ENCODE peak calls at places on chromosomes 3 and 15, in seven cellular contexts. One of them, this sample, is unnamed.

GRCh38 chr3:118936811-118937210 is 97.8 kb downstream of the IGSF11 start:
- DNase-seq in IMR-90: no peak
- DNase-seq in trophoblast cell: no peak
- DNase-seq in mesendoderm: no peak
- DNase-seq in H1: no peak
- DNase-seq in neuronal stem cell: no peak
- DNase-seq in H9: no peak
- DNase-seq in this sample: no peak

GRCh38 chr15:41997845-41998244 is 23.0 kb downstream of the PLA2G4E start:
- DNase-seq in IMR-90: no peak
- DNase-seq in trophoblast cell: no peak
- DNase-seq in mesendoderm: no peak
- DNase-seq in H1: no peak
- DNase-seq in neuronal stem cell: no peak
- DNase-seq in H9: no peak
- DNase-seq in this sample: no peak

GRCh38 chr15:63395730-63396545 is 14.3 kb upstream of the CA12 start:
- DNase-seq in IMR-90: no peak
- DNase-seq in trophoblast cell: peak; percentile 56
- DNase-seq in mesendoderm: no peak
- DNase-seq in H1: no peak
- DNase-seq in neuronal stem cell: no peak
- DNase-seq in H9: no peak
- DNase-seq in this sample: no peak

GRCh38 chr3:129708328-129708861 is 101.9 kb upstream of the PLXND1 start:
- DNase-seq in IMR-90: no peak
- DNase-seq in trophoblast cell: no peak
- DNase-seq in mesendoderm: no peak
- DNase-seq in H1: no peak
- DNase-seq in neuronal stem cell: no peak
- DNase-seq in H9: no peak
- DNase-seq in this sample: no peak

GRCh38 chr15:22942306-22942855 is 37.8 kb downstream of the CYFIP1 start:
- DNase-seq in IMR-90: no peak
- DNase-seq in trophoblast cell: no peak
- DNase-seq in mesendoderm: no peak
- DNase-seq in H1: no peak
- DNase-seq in neuronal stem cell: no peak
- DNase-seq in H9: no peak
- DNase-seq in this sample: no peak

GRCh38 chr3:8911781-8912180 is 51.5 kb downstream of the RAD18 start:
- DNase-seq in IMR-90: no peak
- DNase-seq in trophoblast cell: no peak
- DNase-seq in mesendoderm: no peak
- DNase-seq in H1: no peak
- DNase-seq in neuronal stem cell: no peak
- DNase-seq in H9: no peak
- DNase-seq in this sample: no peak

GRCh38 chr15:98875309-98875708 is 132.3 kb downstream of the PGPEP1L start:
- DNase-seq in IMR-90: peak; percentile 33
- DNase-seq in trophoblast cell: no peak
- DNase-seq in mesendoderm: no peak
- DNase-seq in H1: no peak
- DNase-seq in neuronal stem cell: no peak
- DNase-seq in H9: no peak
- DNase-seq in this sample: no peak

GRCh38 chr15:42331235-42331634 is 28.1 kb upstream of the CAPN3 start:
- DNase-seq in IMR-90: peak; percentile 11
- DNase-seq in trophoblast cell: no peak
- DNase-seq in mesendoderm: no peak
- DNase-seq in H1: no peak
- DNase-seq in neuronal stem cell: no peak
- DNase-seq in H9: no peak
- DNase-seq in this sample: peak; percentile 78

GRCh38 chr15:70569139-70569717 is 194.1 kb downstream of the UACA start:
- DNase-seq in IMR-90: peak; percentile 71
- DNase-seq in trophoblast cell: peak; percentile 18
- DNase-seq in mesendoderm: peak; percentile 48
- DNase-seq in H1: no peak
- DNase-seq in neuronal stem cell: no peak
- DNase-seq in H9: peak; percentile 32
- DNase-seq in this sample: peak; percentile 62

GRCh38 chr3:128457918-128458317 is 8.8 kb downstream of the DNAJB8 start:
- DNase-seq in IMR-90: no peak
- DNase-seq in trophoblast cell: no peak
- DNase-seq in mesendoderm: no peak
- DNase-seq in H1: no peak
- DNase-seq in neuronal stem cell: no peak
- DNase-seq in H9: no peak
- DNase-seq in this sample: no peak

GRCh38 chr3:195133462-195133861 is 137.5 kb downstream of the XXYLT1 start:
- DNase-seq in IMR-90: peak; percentile 98
- DNase-seq in trophoblast cell: no peak
- DNase-seq in mesendoderm: no peak
- DNase-seq in H1: no peak
- DNase-seq in neuronal stem cell: no peak
- DNase-seq in H9: no peak
- DNase-seq in this sample: no peak

GRCh38 chr3:30458376-30458775 is 148.0 kb upstream of the TGFBR2 start:
- DNase-seq in IMR-90: no peak
- DNase-seq in trophoblast cell: no peak
- DNase-seq in mesendoderm: no peak
- DNase-seq in H1: no peak
- DNase-seq in neuronal stem cell: no peak
- DNase-seq in H9: no peak
- DNase-seq in this sample: no peak

GRCh38 chr15:89400121-89400996 is 65.7 kb upstream of the POLG start:
- DNase-seq in IMR-90: no peak
- DNase-seq in trophoblast cell: peak; percentile 46
- DNase-seq in mesendoderm: no peak
- DNase-seq in H1: no peak
- DNase-seq in neuronal stem cell: no peak
- DNase-seq in H9: peak; percentile 54
- DNase-seq in this sample: no peak

GRCh38 chr3:50220109-50220508 is 15.0 kb downstream of the SLC38A3 start:
- DNase-seq in IMR-90: no peak
- DNase-seq in trophoblast cell: no peak
- DNase-seq in mesendoderm: no peak
- DNase-seq in H1: no peak
- DNase-seq in neuronal stem cell: no peak
- DNase-seq in H9: no peak
- DNase-seq in this sample: no peak
- H2BK120ac ChIP-seq in IMR-90: no peak overlapping the region
- H2BK120ac ChIP-seq in trophoblast cell: no peak overlapping the region
- H2BK120ac ChIP-seq in mesendoderm: no peak overlapping the region
- H2BK120ac ChIP-seq in H1: no peak overlapping the region
- H2BK120ac ChIP-seq in neuronal stem cell: no peak overlapping the region
- H2BK120ac ChIP-seq in H9: no peak overlapping the region
- H2BK120ac ChIP-seq in this sample: no peak overlapping the region

DNA sequence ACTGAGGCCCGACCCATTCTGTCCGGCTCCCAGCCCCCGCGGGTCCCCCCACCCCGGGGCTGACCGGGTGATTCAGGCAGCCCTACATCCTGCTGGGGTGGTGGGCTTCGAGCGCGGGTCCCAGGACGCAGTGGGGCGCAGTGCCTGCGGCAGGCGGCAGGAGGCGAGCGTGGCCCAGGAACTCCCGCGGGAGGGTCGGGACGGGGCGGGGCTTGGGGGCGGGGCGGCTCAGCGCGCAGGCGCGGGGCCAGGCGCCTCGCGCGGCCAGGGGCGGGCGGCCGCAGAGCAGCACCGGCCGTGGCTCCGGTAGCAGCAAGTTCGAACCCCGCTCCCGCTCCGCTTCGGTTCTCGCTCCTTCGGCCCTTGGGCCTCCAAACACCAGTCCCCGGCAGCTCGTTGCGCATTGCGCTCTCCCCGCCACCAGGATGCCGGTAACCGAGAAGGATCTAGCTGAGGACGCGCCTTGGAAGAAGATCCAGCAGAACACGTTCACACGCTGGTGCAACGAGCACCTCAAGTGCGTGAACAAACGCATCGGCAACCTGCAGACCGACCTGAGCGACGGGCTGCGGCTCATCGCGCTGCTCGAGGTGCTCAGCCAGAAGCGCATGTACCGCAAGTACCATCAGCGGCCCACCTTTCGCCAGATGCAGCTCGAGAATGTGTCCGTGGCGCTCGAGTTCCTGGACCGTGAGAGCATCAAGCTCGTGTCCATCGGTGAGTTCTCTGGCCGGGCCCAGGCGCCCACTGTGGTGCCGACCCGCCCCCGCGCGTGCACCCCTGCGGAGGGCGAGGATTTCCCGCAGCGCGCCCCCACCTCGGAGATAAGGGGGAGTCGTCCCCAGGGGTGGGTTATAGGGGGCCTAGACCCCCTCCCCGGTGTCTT is at the start of gene FLNB:
- DNase-seq in IMR-90: peak; percentile 54
- DNase-seq in trophoblast cell: peak; percentile 86
- DNase-seq in mesendoderm: peak; percentile 80
- DNase-seq in H1: peak; percentile 90
- DNase-seq in neuronal stem cell: peak; percentile 68
- DNase-seq in H9: peak; percentile 86
- DNase-seq in this sample: peak; percentile 71
- H3K23ac ChIP-seq in IMR-90: peak within 1 kb of the TSS; percentile 100
- H3K23ac ChIP-seq in trophoblast cell: peak within 1 kb of the TSS; percentile 3
- H3K23ac ChIP-seq in mesendoderm: no peak within 1 kb of the TSS
- H3K23ac ChIP-seq in H1: no peak within 1 kb of the TSS
- H3K23ac ChIP-seq in neuronal stem cell: peak within 1 kb of the TSS; percentile 94
- H3K23ac ChIP-seq in H9: no peak within 1 kb of the TSS
- H3K23ac ChIP-seq in this sample: peak within 1 kb of the TSS; percentile 87

DNA sequence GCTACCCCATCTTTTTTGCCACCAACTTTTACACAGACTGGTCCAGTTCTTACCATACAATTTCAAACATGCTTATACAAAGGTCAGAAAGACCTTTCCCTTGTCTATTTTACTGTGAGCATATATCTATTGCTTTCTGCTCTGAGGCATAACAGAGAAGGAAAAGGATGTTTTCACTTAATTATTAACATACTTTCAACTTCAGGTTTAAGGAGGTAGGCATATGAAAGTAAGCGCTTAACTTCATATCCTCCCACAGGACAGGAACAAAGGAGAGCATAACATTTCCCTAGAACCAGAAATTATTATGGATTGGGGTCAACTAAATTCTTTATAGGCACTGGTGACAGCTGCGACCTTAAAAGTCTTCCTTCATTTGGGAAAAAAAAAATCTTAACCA is 1.1 kb downstream of the MYEF2 start:
- DNase-seq in IMR-90: no peak
- DNase-seq in trophoblast cell: no peak
- DNase-seq in mesendoderm: no peak
- DNase-seq in H1: no peak
- DNase-seq in neuronal stem cell: no peak
- DNase-seq in H9: no peak
- DNase-seq in this sample: no peak
- H2BK120ac ChIP-seq in IMR-90: no peak overlapping the region
- H2BK120ac ChIP-seq in trophoblast cell: no peak overlapping the region
- H2BK120ac ChIP-seq in mesendoderm: no peak overlapping the region
- H2BK120ac ChIP-seq in H1: no peak overlapping the region
- H2BK120ac ChIP-seq in neuronal stem cell: no peak overlapping the region
- H2BK120ac ChIP-seq in H9: no peak overlapping the region
- H2BK120ac ChIP-seq in this sample: no peak overlapping the region

GRCh38 chr3:180215866-180216265 is 179.1 kb upstream of the PEX5L start:
- DNase-seq in IMR-90: no peak
- DNase-seq in trophoblast cell: no peak
- DNase-seq in mesendoderm: no peak
- DNase-seq in H1: no peak
- DNase-seq in neuronal stem cell: no peak
- DNase-seq in H9: no peak
- DNase-seq in this sample: no peak
- H3K23ac ChIP-seq in IMR-90: no peak overlapping the region
- H3K23ac ChIP-seq in trophoblast cell: no peak overlapping the region
- H3K23ac ChIP-seq in mesendoderm: no peak overlapping the region
- H3K23ac ChIP-seq in H1: no peak overlapping the region
- H3K23ac ChIP-seq in neuronal stem cell: no peak overlapping the region
- H3K23ac ChIP-seq in H9: no peak overlapping the region
- H3K23ac ChIP-seq in this sample: no peak overlapping the region

GRCh38 chr3:184052773-184053172 is at the start of gene HTR3C:
- DNase-seq in IMR-90: no peak
- DNase-seq in trophoblast cell: no peak
- DNase-seq in mesendoderm: no peak
- DNase-seq in H1: no peak
- DNase-seq in neuronal stem cell: no peak
- DNase-seq in H9: no peak
- DNase-seq in this sample: no peak

GRCh38 chr3:184062637-184063036 is 9.8 kb downstream of the HTR3C start:
- DNase-seq in IMR-90: no peak
- DNase-seq in trophoblast cell: no peak
- DNase-seq in mesendoderm: no peak
- DNase-seq in H1: no peak
- DNase-seq in neuronal stem cell: no peak
- DNase-seq in H9: no peak
- DNase-seq in this sample: no peak

GRCh38 chr3:184059424-184059823 is 6.6 kb downstream of the HTR3C start:
- DNase-seq in IMR-90: no peak
- DNase-seq in trophoblast cell: no peak
- DNase-seq in mesendoderm: no peak
- DNase-seq in H1: no peak
- DNase-seq in neuronal stem cell: no peak
- DNase-seq in H9: no peak
- DNase-seq in this sample: no peak

GRCh38 chr3:184058029-184058428 is 5.2 kb downstream of the HTR3C start:
- DNase-seq in IMR-90: peak; percentile 45
- DNase-seq in trophoblast cell: no peak
- DNase-seq in mesendoderm: no peak
- DNase-seq in H1: no peak
- DNase-seq in neuronal stem cell: no peak
- DNase-seq in H9: no peak
- DNase-seq in this sample: no peak
- H2BK120ac ChIP-seq in IMR-90: no peak overlapping the region
- H2BK120ac ChIP-seq in trophoblast cell: no peak overlapping the region
- H2BK120ac ChIP-seq in mesendoderm: no peak overlapping the region
- H2BK120ac ChIP-seq in H1: no peak overlapping the region
- H2BK120ac ChIP-seq in neuronal stem cell: no peak overlapping the region
- H2BK120ac ChIP-seq in H9: no peak overlapping the region
- H2BK120ac ChIP-seq in this sample: no peak overlapping the region